ENCODE peak calls at places on chromosome 22, in seven cellular contexts. M, P, D, B, L, W and I are unnamed samples. For H3K4me1, the result is how much of the 10 kb centered on the place peaks cover.

GRCh38 chr22:27642104-27642800 is 159.3 kb downstream of the MN1 start:
- DNase-seq in M (no peak), B (no peak), P (no peak), D (no peak), L (peak), W (no peak), I (no peak)

GRCh38 chr22:22883090-22883727 is 4.4 kb upstream of the IGLL5 start:
- DNase-seq in B (no peak), P (no peak), D (no peak), L (no peak), W (no peak), M (no peak), I (no peak)

GRCh38 chr22:23218867-23219251 is 38.5 kb downstream of the BCR start:
- DNase-seq in M (no peak), W (no peak), P (peak), L (no peak), D (peak), B (peak), I (peak)

GRCh38 chr22:42772647-42773046 is 52.0 kb upstream of the A4GALT start:
- DNase-seq in P (no peak), L (no peak), M (no peak), B (no peak), D (no peak), W (no peak), I (no peak)

GRCh38 chr22:42842658-42843370 is 14.3 kb downstream of the ARFGAP3 start:
- DNase-seq in W (no peak), M (no peak), P (no peak), D (no peak), B (no peak), L (no peak), I (peak)

GRCh38 chr22:38240734-38241252 is 32.0 kb downstream of the TMEM184B start:
- DNase-seq in B (peak), L (peak), M (peak), W (peak), P (peak), D (peak), I (peak)

GRCh38 chr22:36385491-36386350 is 2.0 kb downstream of the MYH9 start:
- DNase-seq in M (peak), D (no peak), P (peak), B (peak), W (no peak), L (no peak), I (no peak)

GRCh38 chr22:38755911-38756532 is at the start of gene SUN2:
- DNase-seq in L (peak), B (peak), P (peak), W (no peak), M (peak), D (peak), I (peak)

GRCh38 chr22:24421428-24421931 is 5.9 kb upstream of the ADORA2A start:
- DNase-seq in D (peak), B (no peak), W (peak), P (peak), L (no peak), M (peak), I (no peak)

GRCh38 chr22:38799265-38800002 is 5.5 kb upstream of the DNAL4 start:
- DNase-seq in P (no peak), B (peak), M (no peak), W (no peak), L (no peak), D (no peak), I (peak)

GRCh38 chr22:36328635-36329216 is 59.0 kb downstream of the MYH9 start:
- DNase-seq in B (peak), D (no peak), W (no peak), P (peak), L (no peak), M (peak), I (peak)

GRCh38 chr22:25365491-25366261 is 146.2 kb downstream of the CRYBB2 start:
- DNase-seq in W (no peak), P (no peak), D (no peak), M (peak), B (no peak), L (no peak), I (no peak)

GRCh38 chr22:18029686-18030267 is 5.4 kb upstream of the MICAL3 start:
- DNase-seq in B (no peak), W (no peak), M (no peak), P (no peak), D (no peak), L (no peak), I (no peak)

GRCh38 chr22:30027791-30028190 is 52.5 kb upstream of the HORMAD2 start:
- DNase-seq in L (no peak), P (no peak), D (no peak), W (no peak), M (no peak), B (no peak), I (no peak)

GRCh38 chr22:22032906-22033802 is 50.6 kb upstream of the TOP3B start:
- DNase-seq in M (peak), B (no peak), D (no peak), P (no peak), W (no peak), L (no peak), I (no peak)

GRCh38 chr22:50536231-50536630 is 6.4 kb upstream of the TYMP start:
- DNase-seq in P (no peak), B (no peak), W (no peak), L (no peak), D (no peak), M (no peak), I (no peak)

GRCh38 chr22:27896251-27896650 is 22.8 kb downstream of the PITPNB start:
- DNase-seq in M (no peak), D (no peak), W (no peak), P (no peak), B (no peak), L (no peak), I (no peak)

GRCh38 chr22:21003782-21004181 is 1.9 kb upstream of the THAP7 start:
- DNase-seq in D (no peak), W (no peak), P (no peak), M (no peak), L (no peak), B (peak), I (no peak)

GRCh38 chr22:28799125-28799833 is 1.1 kb downstream of the XBP1 start:
- DNase-seq in L (no peak), D (no peak), P (peak), W (no peak), B (peak), M (peak), I (peak)

GRCh38 chr22:39954584-39955055 is 5.6 kb upstream of the TMA7B start:
- DNase-seq in W (no peak), M (no peak), B (peak), P (no peak), D (no peak), L (no peak), I (peak)

GRCh38 chr22:44309137-44309536 is 3.6 kb downstream of the SHISAL1 start:
- DNase-seq in D (no peak), M (peak), B (peak), W (no peak), L (no peak), P (no peak), I (peak)

GRCh38 chr22:17486313-17486712 is 77.0 kb upstream of the SLC25A18 start:
- DNase-seq in L (no peak), M (peak), B (no peak), P (no peak), D (no peak), W (no peak), I (no peak)

GRCh38 chr22:21762712-21763581 is 27.4 kb upstream of the YPEL1 start:
- DNase-seq in B (no peak), W (no peak), M (no peak), D (no peak), L (no peak), P (no peak), I (no peak)

GRCh38 chr22:43014062-43014875 is 680 bp downstream of the PACSIN2 start:
- DNase-seq in B (peak), W (no peak), L (peak), D (peak), M (peak), P (peak), I (no peak)

GRCh38 chr22:50107529-50107928 is 17.7 kb downstream of the MOV10L1 start:
- DNase-seq in M (no peak), L (no peak), B (no peak), D (no peak), W (no peak), P (no peak), I (no peak)

GRCh38 chr22:38762607-38763006 is 6.8 kb upstream of the SUN2 start:
- DNase-seq in P (no peak), D (no peak), B (no peak), M (no peak), L (no peak), W (no peak), I (no peak)

GRCh38 chr22:39556970-39557811 is 13.4 kb upstream of the CACNA1I start:
- DNase-seq in P (no peak), L (no peak), W (no peak), D (no peak), M (no peak), B (peak), I (peak)

GRCh38 chr22:27170491-27170890 is 513.1 kb downstream of the MIAT start:
- DNase-seq in M (no peak), P (no peak), W (no peak), B (peak), L (no peak), D (no peak), I (peak)

DNA sequence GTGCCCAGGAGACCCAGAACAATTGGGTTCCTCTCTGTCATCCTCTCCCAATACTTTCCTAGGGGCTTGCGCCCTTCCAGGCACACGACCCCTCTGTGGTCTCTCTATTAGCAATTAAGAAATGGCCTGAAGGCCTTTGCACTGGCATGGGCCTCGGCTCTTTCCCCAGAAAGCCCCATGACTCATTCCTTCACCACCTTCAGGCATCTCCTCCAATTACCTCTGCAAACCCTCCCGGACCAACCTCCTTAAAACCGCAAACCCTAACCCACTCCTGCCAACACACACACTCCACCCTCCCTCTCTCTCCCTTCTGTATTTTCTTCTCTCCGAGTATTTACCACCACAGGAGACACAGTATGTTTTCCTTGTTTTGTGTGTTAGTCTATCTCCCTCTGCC is 36.7 kb downstream of the LARGE1 start:
- DNase-seq in D (no peak), B (no peak), W (no peak), M (no peak), L (no peak), P (peak), I (no peak)
- H3K4me1 ChIP-seq in D (under half), B (under half), W (under half), M (under half), L (under half), P (under half), I (under half)

DNA sequence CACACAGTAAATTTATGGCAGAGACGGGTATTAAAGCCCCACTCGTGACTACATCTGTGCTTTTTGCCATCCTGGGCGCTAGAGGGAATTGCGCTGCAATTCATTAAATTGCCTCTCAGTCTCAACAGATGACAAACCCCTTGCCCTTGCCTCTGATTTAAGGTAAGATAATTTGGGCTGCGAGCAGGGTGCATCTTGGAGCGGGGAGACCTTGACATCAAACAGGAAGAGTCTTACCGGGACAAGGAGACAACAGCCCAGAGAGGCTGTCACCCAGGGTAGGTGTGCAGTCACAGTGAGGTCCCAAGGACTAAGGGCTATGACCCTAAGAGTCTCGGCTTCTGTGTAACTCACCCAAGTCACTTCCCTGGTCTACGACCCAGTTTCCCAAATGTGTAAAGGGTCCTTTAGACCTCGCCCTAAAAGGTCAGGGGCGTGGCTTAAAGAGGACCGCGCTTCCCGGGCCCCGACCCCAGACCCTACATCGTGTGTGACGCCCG is 427 bp upstream of the TOM1 start:
- DNase-seq in L (peak), W (no peak), M (peak), D (no peak), B (no peak), P (no peak), I (no peak)
- H4K8ac ChIP-seq in L (no peak), W (no peak), M (peak), D (no peak), B (peak), P (no peak), I (peak)

GRCh38 chr22:46626356-46626755 is 6.2 kb downstream of the GRAMD4 start:
- DNase-seq in P (no peak), M (no peak), D (no peak), B (no peak), W (no peak), L (no peak), I (no peak)
- H3K4me1 ChIP-seq in P (under half), M (under half), D (under half), B (under half), W (under half), L (under half), I (under half)

GRCh38 chr22:48394787-48395620 is 1432.7 kb downstream of the BRD1 start:
- DNase-seq in D (no peak), M (no peak), L (no peak), B (no peak), P (no peak), W (no peak), I (no peak)

GRCh38 chr22:48396091-48396784 is 1431.4 kb downstream of the BRD1 start:
- DNase-seq in B (no peak), L (no peak), W (no peak), D (no peak), M (no peak), P (no peak), I (no peak)

GRCh38 chr22:48397531-48398180 is 1430.0 kb downstream of the BRD1 start:
- DNase-seq in B (no peak), M (no peak), D (no peak), L (no peak), P (no peak), W (no peak), I (no peak)

GRCh38 chr22:48396785-48397530 is 1430.7 kb downstream of the BRD1 start:
- DNase-seq in B (no peak), W (no peak), D (no peak), M (no peak), P (peak), L (no peak), I (no peak)

DNA sequence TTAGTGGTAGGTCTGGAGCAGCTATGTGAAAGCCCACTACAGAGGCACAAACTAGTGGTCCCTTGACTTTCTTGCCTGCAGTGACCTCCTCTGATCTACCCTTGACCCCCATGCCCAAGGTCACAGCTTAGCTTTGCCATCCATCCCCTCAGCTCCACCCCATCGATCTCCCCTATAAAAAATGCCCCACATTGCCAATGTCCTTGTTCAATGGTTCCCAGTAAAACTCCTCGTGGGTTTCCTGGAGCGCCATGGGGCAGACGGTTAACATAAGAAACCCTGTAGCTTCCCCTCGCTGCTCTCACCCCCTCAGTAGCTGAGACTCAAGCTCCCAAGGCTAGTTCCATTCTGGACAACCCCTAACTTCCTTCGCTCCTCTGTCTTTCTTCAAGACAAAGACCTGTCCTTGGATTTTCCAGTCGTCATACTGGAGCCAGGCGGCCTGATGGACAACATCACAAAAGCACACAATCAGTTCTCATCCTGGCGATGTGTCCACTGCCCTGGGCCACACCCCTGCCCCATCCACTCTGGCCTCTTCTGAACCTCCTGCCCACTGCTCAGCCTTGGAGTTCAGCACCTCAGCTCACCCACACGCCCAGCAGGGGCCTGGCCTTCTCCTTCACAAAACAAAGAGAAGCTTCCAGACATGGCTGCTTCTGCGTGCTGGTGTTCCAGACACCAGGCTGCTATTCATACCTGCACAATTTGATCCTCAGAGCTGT is 1429.3 kb downstream of the BRD1 start:
- DNase-seq in D (no peak), L (no peak), B (no peak), M (no peak), P (no peak), W (no peak), I (no peak)
- H4K8ac ChIP-seq in D (no peak), L (no peak), B (no peak), M (no peak), P (no peak), W (no peak), I (no peak)

GRCh38 chr22:31229402-31230140 is 17.5 kb downstream of the LIMK2 start:
- DNase-seq in B (peak), P (no peak), W (no peak), D (no peak), M (peak), L (no peak), I (peak)

GRCh38 chr22:31230155-31230870 is 18.2 kb downstream of the LIMK2 start:
- DNase-seq in M (peak), B (peak), L (no peak), D (no peak), W (no peak), P (no peak), I (peak)

GRCh38 chr22:31228425-31228824 is 16.3 kb downstream of the LIMK2 start:
- DNase-seq in L (no peak), P (no peak), B (no peak), M (no peak), D (no peak), W (no peak), I (no peak)

GRCh38 chr22:31233001-31233400 is 20.9 kb downstream of the LIMK2 start:
- DNase-seq in D (no peak), B (no peak), W (no peak), M (peak), P (no peak), L (no peak), I (no peak)

DNA sequence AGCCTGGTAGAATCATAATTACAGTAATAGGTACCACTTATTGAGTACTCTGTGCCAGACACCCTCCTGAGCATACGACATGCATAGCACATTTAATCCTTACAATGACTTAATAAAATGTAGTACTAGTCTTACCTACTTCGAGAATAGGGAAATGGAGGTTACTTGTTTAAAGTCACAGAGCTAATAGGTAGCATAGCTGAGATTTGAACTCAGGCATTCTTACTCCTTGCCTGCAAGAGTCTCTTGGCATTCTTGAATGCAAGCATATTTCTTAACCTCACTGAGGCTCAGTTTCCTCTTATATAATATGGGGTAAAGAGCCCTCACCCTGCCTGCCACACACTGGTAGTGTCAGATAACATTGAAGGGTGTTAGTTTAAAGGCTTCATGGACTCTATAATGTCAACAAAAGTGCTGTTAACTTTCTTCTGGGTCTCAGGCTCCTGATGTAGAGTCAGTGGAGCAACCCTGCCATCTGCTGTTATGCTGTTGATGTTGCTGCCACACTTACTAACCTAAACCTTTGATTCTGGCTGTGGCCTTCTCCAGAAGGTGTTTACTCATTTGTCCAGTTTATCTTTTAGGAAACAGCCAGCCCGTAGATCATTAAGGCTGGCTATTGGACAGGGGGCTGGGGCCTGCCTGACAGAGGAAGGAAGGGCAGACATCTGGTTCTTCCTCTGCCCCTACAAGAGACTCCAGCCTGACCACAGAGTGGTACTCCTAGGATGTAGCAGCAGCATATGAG is 18.9 kb downstream of the LIMK2 start:
- DNase-seq in L (no peak), M (peak), P (peak), B (peak), W (no peak), D (no peak), I (peak)
- H3K4me1 ChIP-seq in L (under half), M (under half), P (under half), B (under half), W (under half), D (under half), I (under half)

GRCh38 chr22:19467912-19468311 is 11.1 kb downstream of the UFD1 start:
- DNase-seq in L (no peak), W (no peak), M (no peak), B (no peak), P (no peak), D (no peak), I (no peak)
- H4K8ac ChIP-seq in L (no peak), W (no peak), M (no peak), B (no peak), P (no peak), D (no peak), I (no peak)

GRCh38 chr22:46138058-46138797 is 12.1 kb upstream of the PPARA start:
- DNase-seq in D (no peak), L (no peak), P (no peak), M (no peak), B (no peak), W (no peak), I (no peak)

GRCh38 chr22:46137218-46137766 is 13.0 kb upstream of the PPARA start:
- DNase-seq in L (no peak), P (no peak), B (no peak), D (no peak), W (no peak), M (no peak), I (no peak)

GRCh38 chr22:46142548-46143490 is 7.5 kb upstream of the PPARA start:
- DNase-seq in D (no peak), W (no peak), B (no peak), M (no peak), L (no peak), P (no peak), I (no peak)

GRCh38 chr22:46140989-46141928 is 9.1 kb upstream of the PPARA start:
- DNase-seq in P (no peak), L (no peak), B (no peak), M (no peak), D (no peak), W (no peak), I (no peak)

GRCh38 chr22:46139895-46140350 is 10.4 kb upstream of the PPARA start:
- DNase-seq in B (no peak), P (no peak), L (no peak), D (no peak), W (no peak), M (no peak), I (no peak)
- H3K4me1 ChIP-seq in B (under half), P (under half), L (under half), D (under half), W (under half), M (under half), I (under half)